ENCODE peak calls at places on chromosomes 1 and 21, in eight cellular contexts. I is NAMALWA; P is naive B cell; H is PC-9; Z is tibial artery; B is effector memory CD8-positive, alpha-beta T cell; C is vagina; X is HEK293T. U is an unnamed sample.

GRCh38 chr1:151512326-151512725 is 1.1 kb downstream of the CGN start:
- DNase-seq in I (no peak), P (no peak), H (no peak), Z (no peak), B (no peak), C (no peak), X (no peak), U (no peak)

GRCh38 chr1:215875712-215876111 is 308.6 kb downstream of the KCTD3 start:
- DNase-seq in I (no peak), P (no peak), H (no peak), Z (no peak), B (no peak), C (no peak), X (no peak), U (no peak)

GRCh38 chr1:234875953-234876814 is 252.5 kb downstream of the TOMM20 start:
- DNase-seq in I (no peak), P (no peak), H (peak; percentile 70), Z (peak; percentile 38), B (no peak), C (no peak), X (no peak), U (no peak)

GRCh38 chr1:219430419-219430818 is 182.5 kb downstream of the ZC3H11B start:
- DNase-seq in I (no peak), P (no peak), H (no peak), Z (no peak), B (no peak), C (no peak), X (no peak), U (no peak)

GRCh38 chr1:166960871-166961474 is 14.4 kb downstream of the ILDR2 start:
- DNase-seq in I (no peak), P (no peak), H (no peak), Z (no peak), B (no peak), C (no peak), X (no peak), U (no peak)

GRCh38 chr1:243421784-243422183 is 165.9 kb downstream of the SDCCAG8 start:
- DNase-seq in I (no peak), P (no peak), H (peak; percentile 43), Z (no peak), B (peak; percentile 7), C (no peak), X (peak; percentile 49), U (peak; percentile 31)

GRCh38 chr1:24526940-24527542 is 24.4 kb downstream of the RCAN3 start:
- DNase-seq in I (peak; percentile 50), P (peak; percentile 19), H (no peak), Z (no peak), B (peak; percentile 43), C (no peak), X (peak; percentile 34), U (peak; percentile 45)

GRCh38 chr1:76079475-76080227 is 5.1 kb downstream of the ST6GALNAC3 start:
- DNase-seq in I (no peak), P (no peak), H (no peak), Z (no peak), B (no peak), C (no peak), X (no peak), U (no peak)

GRCh38 chr1:14812189-14812588 is 213.7 kb downstream of the KAZN start:
- DNase-seq in I (no peak), P (no peak), H (no peak), Z (no peak), B (no peak), C (no peak), X (no peak), U (no peak)

GRCh38 chr1:59071289-59071688 is 225.6 kb upstream of the FGGY start:
- DNase-seq in I (no peak), P (no peak), H (no peak), Z (no peak), B (peak; percentile 11), C (no peak), X (no peak), U (no peak)

GRCh38 chr1:34973326-34973725 is 11.8 kb downstream of the TMEM35B start:
- DNase-seq in I (no peak), P (no peak), H (no peak), Z (no peak), B (no peak), C (no peak), X (no peak), U (no peak)

GRCh38 chr1:12527564-12527963 is 90.4 kb downstream of the DHRS3 start:
- DNase-seq in I (no peak), P (no peak), H (no peak), Z (peak; percentile 19), B (no peak), C (no peak), X (no peak), U (no peak)

GRCh38 chr1:202462342-202463076 is 114.0 kb downstream of the PPP1R12B start:
- DNase-seq in I (no peak), P (no peak), H (no peak), Z (no peak), B (no peak), C (no peak), X (no peak), U (no peak)

GRCh38 chr1:60762176-60762575 is 320.2 kb upstream of the NFIA start:
- DNase-seq in I (no peak), P (no peak), H (no peak), Z (no peak), B (no peak), C (no peak), X (no peak), U (no peak)

GRCh38 chr1:89563957-89564604 is 39.5 kb downstream of the LRRC8B start:
- DNase-seq in I (no peak), P (no peak), H (no peak), Z (no peak), B (no peak), C (no peak), X (no peak), U (no peak)

GRCh38 chr1:26971590-26971989 is 11.3 kb upstream of the KDF1 start:
- DNase-seq in I (no peak), P (no peak), H (no peak), Z (no peak), B (no peak), C (no peak), X (no peak), U (no peak)

GRCh38 chr1:49351744-49352143 is 575.1 kb upstream of the BEND5 start:
- DNase-seq in I (no peak), P (no peak), H (no peak), Z (no peak), B (no peak), C (no peak), X (no peak), U (no peak)

GRCh38 chr21:39037807-39038405 is 145.3 kb downstream of the PSMG1 start:
- DNase-seq in I (no peak), P (no peak), H (no peak), Z (no peak), B (no peak), C (no peak), X (no peak), U (no peak)

GRCh38 chr1:208089971-208090755 is 154.0 kb downstream of the PLXNA2 start:
- DNase-seq in I (no peak), P (no peak), H (no peak), Z (peak; percentile 54), B (no peak), C (no peak), X (no peak), U (no peak)

GRCh38 chr1:244337839-244338238 is 113.9 kb downstream of the ADSS2 start:
- DNase-seq in I (no peak), P (no peak), H (no peak), Z (no peak), B (no peak), C (peak; percentile 7), X (no peak), U (no peak)

GRCh38 chr1:109040627-109041613 is 982 bp downstream of the WDR47 start:
- DNase-seq in I (peak; percentile 64), P (peak; percentile 14), H (peak; percentile 6), Z (no peak), B (no peak), C (no peak), X (peak; percentile 37), U (no peak)

GRCh38 chr1:234600418-234601216 is 9.4 kb downstream of the IRF2BP2 start:
- DNase-seq in I (peak; percentile 67), P (no peak), H (no peak), Z (no peak), B (peak; percentile 41), C (no peak), X (no peak), U (peak; percentile 75)

GRCh38 chr1:213820362-213821149 is 167.2 kb upstream of the PROX1 start:
- DNase-seq in I (no peak), P (no peak), H (no peak), Z (no peak), B (no peak), C (no peak), X (no peak), U (no peak)

GRCh38 chr1:113928129-113928949 is 785 bp upstream of the HIPK1 start:
- DNase-seq in I (peak; percentile 72), P (no peak), H (no peak), Z (no peak), B (no peak), C (no peak), X (no peak), U (no peak)